ENCODE peak calls at places on chromosomes 3 and 15, in four cellular contexts. D is kidney; R is activated naive CD4-positive, alpha-beta T cell; A is osteocyte. Y is an unnamed sample.

GRCh38 chr3:137263982-137264777 is 306.4 kb downstream of the IL20RB start:
- DNase-seq in D (no peak), R (no peak), A (no peak), Y (no peak)

GRCh38 chr3:52470920-52471319 is 15.5 kb downstream of the NISCH start:
- DNase-seq in D (no peak), R (no peak), A (no peak), Y (no peak)

GRCh38 chr3:149384911-149385321 is 7.5 kb upstream of the TM4SF1 start:
- DNase-seq in D (no peak), R (no peak), A (no peak), Y (no peak)

GRCh38 chr15:33680336-33680735 is 288.0 kb upstream of the CHRM5 start:
- DNase-seq in D (no peak), R (no peak), A (no peak), Y (no peak)

GRCh38 chr3:73148207-73148606 is 86.7 kb downstream of the EBLN2 start:
- DNase-seq in D (no peak), R (no peak), A (peak), Y (peak)

GRCh38 chr15:41501961-41502786 is 8.5 kb downstream of the ITPKA start:
- DNase-seq in D (no peak), R (peak), A (no peak), Y (no peak)

GRCh38 chr3:48851407-48851806 is 3.7 kb upstream of the PRKAR2A start:
- DNase-seq in D (no peak), R (no peak), A (no peak), Y (no peak)

GRCh38 chr3:137972401-137972800 is 37.6 kb upstream of the CLDN18 start:
- DNase-seq in D (no peak), R (no peak), A (no peak), Y (no peak)

GRCh38 chr15:60982249-60982932 is 246.7 kb downstream of the RORA start:
- DNase-seq in D (no peak), R (no peak), A (no peak), Y (peak)

GRCh38 chr15:78076231-78077052 is 1.1 kb downstream of the TBC1D2B start:
- DNase-seq in D (no peak), R (no peak), A (no peak), Y (no peak)

GRCh38 chr3:123028233-123028828 is 768 bp upstream of the SEMA5B start:
- DNase-seq in D (no peak), R (no peak), A (no peak), Y (no peak)

GRCh38 chr15:67917037-67917436 is 77.2 kb upstream of the RNU6-1 start:
- DNase-seq in D (no peak), R (no peak), A (no peak), Y (no peak)

GRCh38 chr3:103968751-103969150 is 1398.0 kb upstream of the ALCAM start:
- DNase-seq in D (no peak), R (no peak), A (no peak), Y (no peak)

GRCh38 chr3:114380233-114380645 is 86.4 kb downstream of the TIGIT start:
- DNase-seq in D (peak), R (no peak), A (no peak), Y (no peak)

GRCh38 chr15:84725001-84725491 is 9.1 kb upstream of the SEC11A start:
- DNase-seq in D (no peak), R (no peak), A (no peak), Y (no peak)

GRCh38 chr3:71090207-71090606 is 493.3 kb downstream of the FOXP1 start:
- DNase-seq in D (no peak), R (no peak), A (no peak), Y (no peak)

GRCh38 chr15:63284379-63284778 is 7.0 kb downstream of the APH1B start:
- DNase-seq in D (no peak), R (no peak), A (peak), Y (no peak)

GRCh38 chr3:192933259-192933658 is 15.6 kb upstream of the MB21D2 start:
- DNase-seq in D (no peak), R (no peak), A (no peak), Y (no peak)

GRCh38 chr3:30611613-30612421 is 5.4 kb downstream of the TGFBR2 start:
- DNase-seq in D (no peak), R (no peak), A (no peak), Y (no peak)

GRCh38 chr15:60580068-60580467 is 101.1 kb upstream of the ICE2 start:
- DNase-seq in D (no peak), R (no peak), A (no peak), Y (no peak)